ENCODE peak calls at places on chromosomes 2 and 18, in seven cellular contexts. One of them, this sample, is unnamed.

GRCh38 chr2:134331081-134331480 is 77.2 kb downstream of the MGAT5 start:
- DNase-seq in AG10803: no peak
- DNase-seq in Panc1: no peak
- DNase-seq in astrocyte of the spinal cord: no peak
- DNase-seq in heart right ventricle: no peak
- DNase-seq in mammary epithelial cell: no peak
- DNase-seq in pancreas: no peak
- DNase-seq in this sample: no peak

GRCh38 chr18:40094441-40094840 is 1860.6 kb upstream of the PIK3C3 start:
- DNase-seq in astrocyte of the spinal cord: peak; percentile 52
- DNase-seq in Panc1: no peak
- DNase-seq in AG10803: peak; percentile 4
- DNase-seq in pancreas: no peak
- DNase-seq in heart right ventricle: no peak
- DNase-seq in mammary epithelial cell: peak; percentile 3
- DNase-seq in this sample: no peak

GRCh38 chr18:63319383-63320040 is at the start of gene BCL2:
- DNase-seq in AG10803: peak; percentile 20
- DNase-seq in Panc1: no peak
- DNase-seq in astrocyte of the spinal cord: peak; percentile 57
- DNase-seq in mammary epithelial cell: peak; percentile 32
- DNase-seq in heart right ventricle: peak; percentile 32
- DNase-seq in pancreas: no peak
- DNase-seq in this sample: peak; percentile 42

GRCh38 chr2:144198116-144198515 is 321.8 kb downstream of the ZEB2 start:
- DNase-seq in pancreas: no peak
- DNase-seq in Panc1: no peak
- DNase-seq in astrocyte of the spinal cord: peak; percentile 48
- DNase-seq in mammary epithelial cell: peak; percentile 33
- DNase-seq in heart right ventricle: no peak
- DNase-seq in AG10803: peak; percentile 43
- DNase-seq in this sample: peak; percentile 58

GRCh38 chr2:27494284-27494943 is 586 bp downstream of the FNDC4 start:
- DNase-seq in heart right ventricle: peak; percentile 18
- DNase-seq in AG10803: peak; percentile 51
- DNase-seq in pancreas: peak; percentile 48
- DNase-seq in mammary epithelial cell: peak; percentile 4
- DNase-seq in Panc1: no peak
- DNase-seq in astrocyte of the spinal cord: peak; percentile 44
- DNase-seq in this sample: peak; percentile 60

GRCh38 chr2:167981945-167982344 is 265.4 kb downstream of the STK39 start:
- DNase-seq in AG10803: no peak
- DNase-seq in Panc1: no peak
- DNase-seq in pancreas: no peak
- DNase-seq in mammary epithelial cell: no peak
- DNase-seq in heart right ventricle: no peak
- DNase-seq in astrocyte of the spinal cord: no peak
- DNase-seq in this sample: no peak

GRCh38 chr2:61272421-61273070 is 110.6 kb downstream of the C2orf74 start:
- DNase-seq in AG10803: peak; percentile 28
- DNase-seq in pancreas: no peak
- DNase-seq in mammary epithelial cell: no peak
- DNase-seq in Panc1: no peak
- DNase-seq in astrocyte of the spinal cord: peak; percentile 41
- DNase-seq in heart right ventricle: no peak
- DNase-seq in this sample: no peak

GRCh38 chr2:207123776-207124391 is 41.9 kb downstream of the KLF7 start:
- DNase-seq in Panc1: no peak
- DNase-seq in AG10803: no peak
- DNase-seq in astrocyte of the spinal cord: no peak
- DNase-seq in heart right ventricle: no peak
- DNase-seq in mammary epithelial cell: no peak
- DNase-seq in pancreas: no peak
- DNase-seq in this sample: no peak

GRCh38 chr2:113965644-113966043 is 75.8 kb downstream of the ACTR3 start:
- DNase-seq in pancreas: no peak
- DNase-seq in Panc1: peak; percentile 24
- DNase-seq in astrocyte of the spinal cord: peak; percentile 49
- DNase-seq in mammary epithelial cell: peak; percentile 27
- DNase-seq in heart right ventricle: no peak
- DNase-seq in AG10803: peak; percentile 16
- DNase-seq in this sample: peak; percentile 35

GRCh38 chr18:25001803-25002202 is 350.2 kb downstream of the ZNF521 start:
- DNase-seq in AG10803: no peak
- DNase-seq in mammary epithelial cell: no peak
- DNase-seq in Panc1: no peak
- DNase-seq in heart right ventricle: no peak
- DNase-seq in astrocyte of the spinal cord: no peak
- DNase-seq in pancreas: no peak
- DNase-seq in this sample: no peak

GRCh38 chr2:174025271-174026121 is 60.3 kb upstream of the SP3 start:
- DNase-seq in heart right ventricle: peak; percentile 77
- DNase-seq in Panc1: no peak
- DNase-seq in AG10803: peak; percentile 96
- DNase-seq in mammary epithelial cell: no peak
- DNase-seq in pancreas: no peak
- DNase-seq in astrocyte of the spinal cord: peak; percentile 86
- DNase-seq in this sample: peak; percentile 97

GRCh38 chr2:118387509-118387908 is 299.2 kb downstream of the INSIG2 start:
- DNase-seq in mammary epithelial cell: peak; percentile 82
- DNase-seq in heart right ventricle: no peak
- DNase-seq in AG10803: peak; percentile 85
- DNase-seq in Panc1: no peak
- DNase-seq in astrocyte of the spinal cord: peak; percentile 67
- DNase-seq in pancreas: no peak
- DNase-seq in this sample: peak; percentile 5

GRCh38 chr2:108621087-108621559 is 86.9 kb downstream of the LIMS1 start:
- DNase-seq in mammary epithelial cell: peak; percentile 85
- DNase-seq in heart right ventricle: no peak
- DNase-seq in Panc1: no peak
- DNase-seq in pancreas: peak; percentile 40
- DNase-seq in astrocyte of the spinal cord: peak; percentile 46
- DNase-seq in AG10803: no peak
- DNase-seq in this sample: no peak

DNA sequence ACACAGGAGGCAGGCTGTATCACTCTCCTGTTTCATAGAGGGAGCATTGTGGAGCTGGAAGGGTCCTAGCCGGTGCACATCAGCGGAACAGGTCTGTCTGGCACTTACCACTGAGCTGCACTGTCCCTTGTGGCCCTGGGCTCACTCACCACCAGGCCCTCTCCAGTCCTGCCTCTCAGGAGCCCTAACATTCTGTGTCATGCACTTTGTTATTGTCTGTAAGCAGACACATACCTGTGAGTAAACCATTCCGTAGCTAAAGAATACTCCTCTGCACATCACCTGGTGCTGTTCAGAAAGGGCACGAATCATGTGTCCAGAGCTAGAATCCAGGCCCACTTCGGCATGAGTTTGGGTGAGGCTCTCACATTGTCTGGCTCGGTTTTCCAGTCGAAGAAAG is 93.6 kb downstream of the CRIM1 start:
- DNase-seq in astrocyte of the spinal cord: no peak
- DNase-seq in heart right ventricle: no peak
- DNase-seq in mammary epithelial cell: no peak
- DNase-seq in pancreas: no peak
- DNase-seq in Panc1: no peak
- DNase-seq in AG10803: no peak
- DNase-seq in this sample: no peak
- TF ChIP-seq CTCF in astrocyte of the spinal cord: no peak
- TF ChIP-seq CTCF in heart right ventricle: no peak
- TF ChIP-seq CTCF in mammary epithelial cell: no peak
- TF ChIP-seq CTCF in pancreas: no peak
- TF ChIP-seq CTCF in Panc1: no peak
- TF ChIP-seq CTCF in AG10803: no peak
- TF ChIP-seq CTCF in this sample: no peak

GRCh38 chr2:72916743-72917137 is 579 bp upstream of the EMX1 start:
- DNase-seq in heart right ventricle: no peak
- DNase-seq in AG10803: no peak
- DNase-seq in Panc1: no peak
- DNase-seq in mammary epithelial cell: no peak
- DNase-seq in astrocyte of the spinal cord: no peak
- DNase-seq in pancreas: no peak
- DNase-seq in this sample: no peak

GRCh38 chr2:72915907-72916742 is 1.2 kb upstream of the EMX1 start:
- DNase-seq in heart right ventricle: no peak
- DNase-seq in astrocyte of the spinal cord: no peak
- DNase-seq in mammary epithelial cell: peak; percentile 57
- DNase-seq in Panc1: no peak
- DNase-seq in pancreas: peak; percentile 62
- DNase-seq in AG10803: no peak
- DNase-seq in this sample: peak; percentile 31

GRCh38 chr2:72917138-72917874 is at the start of gene EMX1:
- DNase-seq in pancreas: peak; percentile 80
- DNase-seq in heart right ventricle: no peak
- DNase-seq in mammary epithelial cell: peak; percentile 77
- DNase-seq in AG10803: no peak
- DNase-seq in Panc1: no peak
- DNase-seq in astrocyte of the spinal cord: no peak
- DNase-seq in this sample: no peak

GRCh38 chr2:72919414-72920316 is 2.3 kb downstream of the EMX1 start:
- DNase-seq in Panc1: no peak
- DNase-seq in pancreas: no peak
- DNase-seq in AG10803: no peak
- DNase-seq in heart right ventricle: no peak
- DNase-seq in mammary epithelial cell: no peak
- DNase-seq in astrocyte of the spinal cord: no peak
- DNase-seq in this sample: no peak

DNA sequence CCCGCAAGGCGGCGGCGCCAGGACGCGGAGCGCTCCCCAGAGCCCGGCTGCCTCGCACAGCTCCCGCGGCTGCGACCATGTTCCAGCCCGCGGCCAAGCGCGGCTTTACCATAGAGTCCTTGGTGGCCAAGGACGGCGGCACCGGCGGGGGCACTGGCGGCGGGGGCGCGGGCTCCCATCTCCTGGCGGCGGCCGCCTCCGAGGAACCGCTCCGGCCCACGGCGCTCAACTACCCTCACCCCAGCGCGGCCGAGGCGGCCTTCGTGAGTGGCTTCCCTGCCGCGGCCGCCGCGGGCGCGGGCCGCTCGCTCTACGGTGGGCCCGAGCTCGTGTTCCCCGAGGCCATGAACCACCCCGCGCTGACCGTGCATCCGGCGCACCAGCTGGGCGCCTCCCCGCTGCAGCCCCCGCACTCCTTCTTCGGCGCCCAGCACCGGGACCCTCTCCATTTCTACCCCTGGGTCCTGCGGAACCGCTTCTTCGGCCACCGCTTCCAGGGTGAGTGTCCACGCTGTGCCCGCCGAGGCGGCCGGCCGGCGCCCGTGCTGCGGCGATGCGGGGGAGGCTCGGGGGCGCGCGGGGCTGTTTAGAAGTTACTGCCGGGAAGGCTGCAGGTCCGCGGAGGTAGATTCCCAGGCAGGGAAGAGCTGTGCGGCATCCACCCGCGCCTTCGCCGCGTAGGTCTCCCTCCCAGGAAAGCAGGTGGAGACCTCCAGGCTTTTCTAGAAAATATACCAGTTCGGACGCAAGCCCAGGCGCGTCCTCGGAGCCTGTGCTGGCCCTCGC is 749 bp downstream of the EMX1 start:
- DNase-seq in Panc1: no peak
- DNase-seq in pancreas: no peak
- DNase-seq in heart right ventricle: no peak
- DNase-seq in mammary epithelial cell: no peak
- DNase-seq in astrocyte of the spinal cord: no peak
- DNase-seq in AG10803: no peak
- DNase-seq in this sample: no peak
- H3K4me3 ChIP-seq in Panc1: peak overlapping the region; percentile 35
- H3K4me3 ChIP-seq in pancreas: peak overlapping the region; percentile 49
- H3K4me3 ChIP-seq in heart right ventricle: peak overlapping the region; percentile 38
- H3K4me3 ChIP-seq in mammary epithelial cell: no peak overlapping the region
- H3K4me3 ChIP-seq in astrocyte of the spinal cord: no peak overlapping the region
- H3K4me3 ChIP-seq in AG10803: no peak overlapping the region
- H3K4me3 ChIP-seq in this sample: no peak overlapping the region

DNA sequence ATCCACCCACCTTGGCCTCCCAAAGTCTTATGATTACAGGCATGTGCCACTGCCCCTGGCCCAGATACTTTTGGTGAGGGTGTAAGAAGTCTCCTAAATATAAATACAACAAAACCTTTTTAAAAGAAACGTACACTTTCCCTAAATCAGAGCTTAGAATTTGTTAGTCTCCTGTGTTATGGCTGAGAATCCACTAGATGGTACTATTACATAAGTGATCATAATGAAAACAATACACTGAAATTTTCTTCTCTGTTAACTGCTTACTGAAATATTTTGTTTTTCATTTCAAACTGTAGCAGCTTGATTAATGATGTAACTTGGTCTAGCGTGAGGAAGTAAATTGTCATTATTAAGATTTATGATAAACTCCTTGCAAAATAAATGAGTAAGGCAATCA is 74.8 kb upstream of the FAM98A start:
- DNase-seq in astrocyte of the spinal cord: peak; percentile 24
- DNase-seq in pancreas: no peak
- DNase-seq in AG10803: peak; percentile 1
- DNase-seq in heart right ventricle: no peak
- DNase-seq in mammary epithelial cell: no peak
- DNase-seq in Panc1: no peak
- DNase-seq in this sample: peak; percentile 27
- TF ChIP-seq CTCF in astrocyte of the spinal cord: peak; percentile 41
- TF ChIP-seq CTCF in pancreas: peak; percentile 16
- TF ChIP-seq CTCF in AG10803: peak; percentile 39
- TF ChIP-seq CTCF in heart right ventricle: peak; percentile 59
- TF ChIP-seq CTCF in mammary epithelial cell: peak; percentile 15
- TF ChIP-seq CTCF in Panc1: peak; percentile 59
- TF ChIP-seq CTCF in this sample: peak; percentile 27

DNA sequence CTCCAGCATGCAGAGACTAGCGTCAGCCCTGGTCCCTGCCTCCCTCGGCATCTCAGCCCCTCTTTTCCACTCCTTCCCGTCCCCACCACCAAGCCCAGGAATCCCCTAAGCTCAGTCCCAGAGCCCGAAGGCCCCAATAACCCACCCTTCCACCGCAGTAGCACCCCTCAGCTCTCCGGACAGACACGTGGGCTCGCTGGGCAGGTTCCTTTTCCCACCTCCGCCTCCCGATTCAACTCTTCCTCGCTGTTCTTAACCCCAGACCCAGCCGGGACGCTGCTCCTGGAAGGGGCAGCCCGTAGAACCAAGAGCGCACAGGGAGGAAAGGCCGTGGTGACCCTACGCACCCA is 1.4 kb downstream of the IHH start:
- DNase-seq in Panc1: no peak
- DNase-seq in heart right ventricle: no peak
- DNase-seq in mammary epithelial cell: no peak
- DNase-seq in astrocyte of the spinal cord: no peak
- DNase-seq in pancreas: no peak
- DNase-seq in AG10803: no peak
- DNase-seq in this sample: no peak
- H3K4me3 ChIP-seq in Panc1: peak overlapping the region; percentile 18
- H3K4me3 ChIP-seq in heart right ventricle: peak overlapping the region; percentile 10
- H3K4me3 ChIP-seq in mammary epithelial cell: no peak overlapping the region
- H3K4me3 ChIP-seq in astrocyte of the spinal cord: peak overlapping the region; percentile 1
- H3K4me3 ChIP-seq in pancreas: peak overlapping the region; percentile 22
- H3K4me3 ChIP-seq in AG10803: no peak overlapping the region
- H3K4me3 ChIP-seq in this sample: no peak overlapping the region

This sample was measured in cardiac fibroblast.